ENCODE peak calls at places on chromosomes 3 and 15, in four cellular contexts. T, D, A and Y are unnamed samples. For H3K27me3, the result is how much of the 10 kb centered on the place peaks cover.

GRCh38 chr3:189457201-189457607 is 174.0 kb upstream of the TP63 start:
- DNase-seq in T (no peak), D (no peak), A (no peak), Y (peak)

GRCh38 chr3:65126527-65127440 is 439.0 kb upstream of the ADAMTS9 start:
- DNase-seq in T (no peak), D (no peak), A (no peak), Y (no peak)

GRCh38 chr3:68893600-68894239 is 38.6 kb downstream of the TAFA4 start:
- DNase-seq in T (no peak), D (no peak), A (no peak), Y (peak)

GRCh38 chr3:124277516-124277890 is 285.6 kb upstream of the ROPN1 start:
- DNase-seq in T (peak), D (peak), A (no peak), Y (no peak)

GRCh38 chr3:87332789-87333188 is 56.4 kb upstream of the POU1F1 start:
- DNase-seq in T (no peak), D (no peak), A (no peak), Y (no peak)

GRCh38 chr15:90617171-90617570 is 87.4 kb downstream of the CRTC3 start:
- DNase-seq in T (no peak), D (no peak), A (no peak), Y (no peak)

GRCh38 chr15:25787855-25788521 is 75.1 kb downstream of the ATP10A start:
- DNase-seq in T (no peak), D (peak), A (no peak), Y (peak)

GRCh38 chr3:152139651-152140050 is 129.1 kb upstream of the MBNL1 start:
- DNase-seq in T (no peak), D (no peak), A (no peak), Y (no peak)

GRCh38 chr3:188581365-188581764 is 427.4 kb downstream of the LPP start:
- DNase-seq in T (no peak), D (no peak), A (no peak), Y (no peak)

GRCh38 chr15:73715417-73715816 is 31.2 kb downstream of the CD276 start:
- DNase-seq in T (no peak), D (no peak), A (no peak), Y (no peak)

GRCh38 chr3:9969632-9970019 is 17.0 kb downstream of the EMC3 start:
- DNase-seq in T (no peak), D (no peak), A (no peak), Y (no peak)

GRCh38 chr3:24042174-24042878 is 97.2 kb downstream of the NR1D2 start:
- DNase-seq in T (peak), D (no peak), A (no peak), Y (no peak)

GRCh38 chr3:24951186-24951585 is 456.5 kb upstream of the THRB start:
- DNase-seq in T (no peak), D (no peak), A (no peak), Y (no peak)

GRCh38 chr15:75785771-75786563 is 57.3 kb upstream of the UBE2Q2 start:
- DNase-seq in T (no peak), D (no peak), A (peak), Y (no peak)

GRCh38 chr15:92848852-92849598 is 51.1 kb upstream of the CHD2 start:
- DNase-seq in T (no peak), D (no peak), A (no peak), Y (peak)

GRCh38 chr15:63076136-63077005 is 33.8 kb downstream of the TPM1 start:
- DNase-seq in T (no peak), D (peak), A (peak), Y (no peak)

GRCh38 chr3:11001020-11001657 is 8.6 kb downstream of the SLC6A1 start:
- DNase-seq in T (no peak), D (no peak), A (no peak), Y (no peak)

GRCh38 chr15:101547737-101548136 is 58.2 kb upstream of the PCSK6 start:
- DNase-seq in T (no peak), D (no peak), A (no peak), Y (no peak)

GRCh38 chr15:78949461-78949860 is 4.6 kb upstream of the CTSH start:
- DNase-seq in T (no peak), D (no peak), A (no peak), Y (no peak)

GRCh38 chr15:78950343-78950742 is 5.5 kb upstream of the CTSH start:
- DNase-seq in T (no peak), D (no peak), A (no peak), Y (no peak)

GRCh38 chr15:78951841-78952238 is 7.0 kb upstream of the CTSH start:
- DNase-seq in T (no peak), D (no peak), A (no peak), Y (no peak)

GRCh38 chr15:78947506-78947905 is 2.7 kb upstream of the CTSH start:
- DNase-seq in T (no peak), D (no peak), A (no peak), Y (no peak)

GRCh38 chr15:78950906-78951840 is 6.3 kb upstream of the CTSH start:
- DNase-seq in T (no peak), D (no peak), A (no peak), Y (no peak)
- TF ChIP-seq CTCF in T (no peak), D (no peak), A (peak), Y (peak)

DNA sequence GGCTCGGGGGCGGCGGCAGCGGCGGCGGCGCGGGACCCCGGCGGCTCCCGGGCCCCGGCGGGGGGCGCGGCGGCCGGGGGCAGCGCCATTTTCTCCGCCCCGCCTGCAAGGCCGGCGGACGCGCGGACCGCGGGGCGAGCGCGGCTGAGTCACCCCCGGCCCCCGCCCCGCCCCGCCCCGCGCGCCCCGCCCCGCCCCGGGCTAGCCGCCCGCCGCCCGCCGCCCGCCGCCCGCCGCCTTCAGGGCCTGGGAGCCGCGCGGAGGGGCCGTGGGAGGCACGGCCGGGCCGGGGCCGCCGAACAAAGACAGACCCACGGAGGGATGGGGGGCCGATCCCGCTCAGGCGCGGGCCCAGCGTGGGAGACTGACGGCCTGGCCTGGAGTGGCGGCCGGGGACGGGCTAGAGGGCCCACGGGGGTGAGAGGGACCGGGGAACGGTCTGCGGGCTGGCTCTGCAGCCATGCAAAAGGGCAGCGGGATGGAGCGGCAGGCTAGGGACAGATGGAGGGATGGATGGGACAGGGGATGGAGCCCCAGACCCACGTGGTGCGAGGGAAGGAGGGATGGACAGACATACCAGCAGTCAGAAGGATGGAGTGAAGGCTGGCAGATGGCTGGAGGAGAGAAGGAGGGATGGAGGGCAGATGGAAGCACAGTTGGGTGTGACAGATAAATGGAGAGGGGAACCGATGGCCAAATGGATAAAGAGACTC is at the start of gene EIF4E3:
- DNase-seq in T (peak), D (peak), A (no peak), Y (no peak)
- H3K4me3 ChIP-seq in T (peak), D (peak), A (peak), Y (peak)

GRCh38 chr3:134267996-134268395 is 17.3 kb upstream of the RYK start:
- DNase-seq in T (no peak), D (no peak), A (no peak), Y (no peak)
- H3K27me3 ChIP-seq in T (under half), D (under half), A (under half), Y (under half)

GRCh38 chr3:122941233-122942206 is 86.0 kb downstream of the SEMA5B start:
- DNase-seq in T (no peak), D (no peak), A (no peak), Y (no peak)
- TF ChIP-seq CTCF in T (no peak), D (no peak), A (peak), Y (peak)

GRCh38 chr15:40094156-40094555 is 14.5 kb downstream of the BMF start:
- DNase-seq in T (peak), D (no peak), A (no peak), Y (no peak)
- H3K4me3 ChIP-seq in T (no peak), D (no peak), A (no peak), Y (no peak)

GRCh38 chr15:70412717-70413266 is 315.1 kb upstream of the TLE3 start:
- DNase-seq in T (no peak), D (no peak), A (no peak), Y (no peak)

GRCh38 chr15:70417536-70417935 is 319.8 kb upstream of the TLE3 start:
- DNase-seq in T (no peak), D (no peak), A (no peak), Y (no peak)

GRCh38 chr15:70416851-70417250 is 319.1 kb upstream of the TLE3 start:
- DNase-seq in T (no peak), D (no peak), A (no peak), Y (no peak)

GRCh38 chr15:70419046-70419445 is 321.3 kb upstream of the TLE3 start:
- DNase-seq in T (no peak), D (no peak), A (no peak), Y (no peak)

DNA sequence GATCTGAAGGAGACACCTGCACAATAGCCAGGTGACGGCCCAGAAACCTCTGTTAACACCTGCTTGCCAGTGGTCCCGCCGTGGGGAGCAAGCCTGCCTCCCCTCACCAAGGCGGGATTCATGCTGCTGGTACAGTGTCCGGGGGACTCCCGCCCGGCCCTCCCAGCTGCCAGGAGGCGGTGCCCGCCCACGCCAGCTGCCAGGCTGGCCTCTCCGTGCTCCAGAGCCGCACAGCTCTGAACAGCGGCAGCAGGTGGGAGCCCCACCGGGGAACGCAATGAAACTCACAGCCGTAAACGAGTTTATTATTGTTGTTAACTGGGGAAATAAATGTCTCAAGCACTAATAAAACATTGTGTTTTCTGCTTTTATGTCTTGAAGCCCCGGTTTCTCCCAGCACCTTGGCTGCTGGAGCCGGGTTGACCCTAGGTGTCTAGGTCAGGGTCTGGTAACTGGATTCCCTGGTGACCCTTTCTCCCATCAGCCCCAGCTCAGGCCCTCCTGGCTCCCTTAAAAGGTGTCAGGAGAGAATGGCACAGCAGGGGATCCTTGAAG is 317.7 kb upstream of the TLE3 start:
- DNase-seq in T (no peak), D (no peak), A (no peak), Y (no peak)
- H3K27me3 ChIP-seq in T (under half), D (under half), A (under half), Y (under half)

DNA sequence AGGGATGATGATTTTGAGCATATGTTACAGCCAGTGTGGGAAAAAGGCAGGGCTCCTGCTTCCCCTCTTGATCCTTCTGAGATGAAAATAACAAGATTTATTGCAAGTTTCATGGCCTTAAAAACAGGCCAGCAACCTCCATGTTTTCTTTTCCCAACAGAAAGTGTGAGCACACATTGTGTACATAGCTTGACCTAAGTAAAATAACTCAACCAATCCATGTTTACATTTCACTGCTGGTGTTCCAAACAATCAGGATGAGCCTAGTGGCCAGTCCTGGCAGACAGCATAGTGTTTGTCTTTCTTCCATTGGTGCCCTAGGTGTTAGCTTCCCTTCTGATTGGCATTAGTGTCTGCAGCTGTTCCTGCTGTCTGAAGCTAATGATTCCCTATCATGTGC is 847.7 kb downstream of the EPHA3 start:
- DNase-seq in T (no peak), D (no peak), A (no peak), Y (no peak)
- TF ChIP-seq CTCF in T (no peak), D (no peak), A (no peak), Y (no peak)

GRCh38 chr3:71576966-71577459 is 6.5 kb downstream of the FOXP1 start:
- DNase-seq in T (no peak), D (no peak), A (no peak), Y (no peak)

GRCh38 chr3:71578045-71578730 is 5.3 kb downstream of the FOXP1 start:
- DNase-seq in T (no peak), D (no peak), A (no peak), Y (no peak)

GRCh38 chr3:71579301-71579933 is 4.1 kb downstream of the FOXP1 start:
- DNase-seq in T (no peak), D (no peak), A (no peak), Y (no peak)

GRCh38 chr3:71573181-71573580 is 10.3 kb downstream of the FOXP1 start:
- DNase-seq in T (no peak), D (no peak), A (no peak), Y (no peak)

DNA sequence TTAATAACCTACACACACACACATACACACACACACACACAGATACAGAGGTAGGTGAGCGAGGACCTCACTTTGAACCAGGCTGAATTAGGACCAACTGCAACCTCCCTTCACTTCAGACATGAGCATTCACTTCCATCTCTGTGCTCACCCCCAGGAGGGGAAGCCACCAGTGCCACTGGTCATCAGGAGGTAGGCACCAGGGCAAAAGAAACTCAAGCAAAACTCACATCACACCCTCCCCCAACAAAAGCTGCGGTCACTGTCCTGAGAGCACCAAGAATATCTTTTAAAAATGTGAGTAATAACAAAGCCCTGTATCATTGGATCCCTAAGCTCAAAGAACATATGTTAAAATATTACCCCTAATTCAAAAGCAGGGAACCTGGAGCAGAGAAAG is 8.1 kb downstream of the FOXP1 start:
- DNase-seq in T (no peak), D (no peak), A (no peak), Y (no peak)
- H3K4me3 ChIP-seq in T (no peak), D (no peak), A (no peak), Y (no peak)